ENCODE peak calls at places on chromosomes 7 and 10, in four cellular contexts. One of them, this sample, is unnamed.

GRCh38 chr7:28840515-28841125 is 117.5 kb downstream of the TRIL start:
- DNase-seq in GM13977: peak
- DNase-seq in NCI-H1092: peak
- DNase-seq in right cardiac atrium: no peak
- DNase-seq in this sample: no peak

GRCh38 chr10:33841678-33842077 is 507.2 kb upstream of the NRP1 start:
- DNase-seq in GM13977: no peak
- DNase-seq in NCI-H1092: no peak
- DNase-seq in right cardiac atrium: no peak
- DNase-seq in this sample: no peak

GRCh38 chr10:84329094-84329611 is 764 bp downstream of the CCSER2 start:
- DNase-seq in GM13977: peak
- DNase-seq in NCI-H1092: no peak
- DNase-seq in right cardiac atrium: no peak
- DNase-seq in this sample: no peak

GRCh38 chr10:114723361-114723760 is 65.3 kb upstream of the ABLIM1 start:
- DNase-seq in GM13977: no peak
- DNase-seq in NCI-H1092: no peak
- DNase-seq in right cardiac atrium: no peak
- DNase-seq in this sample: no peak

GRCh38 chr10:6195376-6195775 is 7.4 kb upstream of the PFKFB3 start:
- DNase-seq in GM13977: no peak
- DNase-seq in NCI-H1092: no peak
- DNase-seq in right cardiac atrium: no peak
- DNase-seq in this sample: no peak

GRCh38 chr7:16916111-16916639 is 34.4 kb upstream of the AGR3 start:
- DNase-seq in GM13977: no peak
- DNase-seq in NCI-H1092: no peak
- DNase-seq in right cardiac atrium: no peak
- DNase-seq in this sample: no peak

GRCh38 chr10:20858292-20859124 is 38.6 kb downstream of the NEBL start:
- DNase-seq in GM13977: no peak
- DNase-seq in NCI-H1092: no peak
- DNase-seq in right cardiac atrium: no peak
- DNase-seq in this sample: no peak

GRCh38 chr7:76023002-76023401 is 24.8 kb downstream of the STYXL1 start:
- DNase-seq in GM13977: no peak
- DNase-seq in NCI-H1092: no peak
- DNase-seq in right cardiac atrium: no peak
- DNase-seq in this sample: peak

GRCh38 chr10:12822374-12823170 is 178.9 kb downstream of the CCDC3 start:
- DNase-seq in GM13977: no peak
- DNase-seq in NCI-H1092: no peak
- DNase-seq in right cardiac atrium: no peak
- DNase-seq in this sample: no peak

GRCh38 chr7:91089382-91089963 is 174.8 kb upstream of the FZD1 start:
- DNase-seq in GM13977: peak
- DNase-seq in NCI-H1092: peak
- DNase-seq in right cardiac atrium: no peak
- DNase-seq in this sample: no peak

GRCh38 chr7:111678281-111678680 is 116.0 kb upstream of the IMMP2L start:
- DNase-seq in GM13977: no peak
- DNase-seq in NCI-H1092: no peak
- DNase-seq in right cardiac atrium: no peak
- DNase-seq in this sample: no peak

GRCh38 chr10:73773152-73773879 is 8.5 kb upstream of the CHCHD1 start:
- DNase-seq in GM13977: no peak
- DNase-seq in NCI-H1092: no peak
- DNase-seq in right cardiac atrium: peak
- DNase-seq in this sample: no peak

GRCh38 chr10:22629126-22629525 is 85.3 kb downstream of the PIP4K2A start:
- DNase-seq in GM13977: no peak
- DNase-seq in NCI-H1092: no peak
- DNase-seq in right cardiac atrium: no peak
- DNase-seq in this sample: no peak

GRCh38 chr7:113996405-113996804 is 77.6 kb upstream of the PPP1R3A start:
- DNase-seq in GM13977: no peak
- DNase-seq in NCI-H1092: no peak
- DNase-seq in right cardiac atrium: no peak
- DNase-seq in this sample: no peak

GRCh38 chr10:105370697-105371096 is 729.6 kb downstream of the SORCS3 start:
- DNase-seq in GM13977: no peak
- DNase-seq in NCI-H1092: no peak
- DNase-seq in right cardiac atrium: no peak
- DNase-seq in this sample: no peak

GRCh38 chr7:46317256-46317655 is 396.2 kb upstream of the IGFBP3 start:
- DNase-seq in GM13977: no peak
- DNase-seq in NCI-H1092: no peak
- DNase-seq in right cardiac atrium: no peak
- DNase-seq in this sample: no peak

GRCh38 chr10:5623081-5623748 is 43.2 kb downstream of the ASB13 start:
- DNase-seq in GM13977: peak
- DNase-seq in NCI-H1092: peak
- DNase-seq in right cardiac atrium: peak
- DNase-seq in this sample: peak

GRCh38 chr10:99395750-99396445 is 34.5 kb downstream of the GOT1 start:
- DNase-seq in GM13977: no peak
- DNase-seq in NCI-H1092: no peak
- DNase-seq in right cardiac atrium: no peak
- DNase-seq in this sample: no peak

GRCh38 chr7:106957766-106958165 is 86.7 kb upstream of the PRKAR2B start:
- DNase-seq in GM13977: no peak
- DNase-seq in NCI-H1092: no peak
- DNase-seq in right cardiac atrium: no peak
- DNase-seq in this sample: peak

GRCh38 chr7:42107484-42107883 is 129.5 kb downstream of the GLI3 start:
- DNase-seq in GM13977: no peak
- DNase-seq in NCI-H1092: no peak
- DNase-seq in right cardiac atrium: no peak
- DNase-seq in this sample: no peak

GRCh38 chr10:154348-154747 is 19.1 kb downstream of the ZMYND11 start:
- DNase-seq in GM13977: no peak
- DNase-seq in NCI-H1092: no peak
- DNase-seq in right cardiac atrium: no peak
- DNase-seq in this sample: no peak

GRCh38 chr7:128867241-128867640 is 4.6 kb downstream of the ATP6V1F start:
- DNase-seq in GM13977: no peak
- DNase-seq in NCI-H1092: no peak
- DNase-seq in right cardiac atrium: no peak
- DNase-seq in this sample: no peak

GRCh38 chr7:138434458-138435093 is 25.5 kb upstream of the TRIM24 start:
- DNase-seq in GM13977: no peak
- DNase-seq in NCI-H1092: no peak
- DNase-seq in right cardiac atrium: no peak
- DNase-seq in this sample: no peak

GRCh38 chr7:155993420-155994252 is 181.4 kb upstream of the SHH start:
- DNase-seq in GM13977: no peak
- DNase-seq in NCI-H1092: no peak
- DNase-seq in right cardiac atrium: no peak
- DNase-seq in this sample: no peak

GRCh38 chr10:103476046-103476768 is 2.8 kb downstream of the CALHM3 start:
- DNase-seq in GM13977: no peak
- DNase-seq in NCI-H1092: no peak
- DNase-seq in right cardiac atrium: no peak
- DNase-seq in this sample: no peak

GRCh38 chr7:117810642-117811512 is 62.4 kb downstream of the CTTNBP2 start:
- DNase-seq in GM13977: no peak
- DNase-seq in NCI-H1092: no peak
- DNase-seq in right cardiac atrium: no peak
- DNase-seq in this sample: no peak

GRCh38 chr10:80472234-80473095 is 18.4 kb downstream of the TSPAN14 start:
- DNase-seq in GM13977: peak
- DNase-seq in NCI-H1092: no peak
- DNase-seq in right cardiac atrium: no peak
- DNase-seq in this sample: no peak

GRCh38 chr10:70140297-70140696 is 6.2 kb downstream of the TYSND1 start:
- DNase-seq in GM13977: no peak
- DNase-seq in NCI-H1092: no peak
- DNase-seq in right cardiac atrium: no peak
- DNase-seq in this sample: no peak

GRCh38 chr7:3032256-3032655 is 11.4 kb downstream of the CARD11 start:
- DNase-seq in GM13977: no peak
- DNase-seq in NCI-H1092: no peak
- DNase-seq in right cardiac atrium: no peak
- DNase-seq in this sample: no peak

GRCh38 chr10:127149613-127150081 is 46.7 kb downstream of the INSYN2A start:
- DNase-seq in GM13977: no peak
- DNase-seq in NCI-H1092: no peak
- DNase-seq in right cardiac atrium: no peak
- DNase-seq in this sample: no peak

GRCh38 chr7:46583606-46584005 is 662.5 kb upstream of the IGFBP3 start:
- DNase-seq in GM13977: no peak
- DNase-seq in NCI-H1092: no peak
- DNase-seq in right cardiac atrium: no peak
- DNase-seq in this sample: no peak

GRCh38 chr10:4353059-4353655 is 472.9 kb upstream of the AKR1E2 start:
- DNase-seq in GM13977: no peak
- DNase-seq in NCI-H1092: no peak
- DNase-seq in right cardiac atrium: peak
- DNase-seq in this sample: no peak

GRCh38 chr10:89122431-89123066 is 84.6 kb downstream of the CH25H start:
- DNase-seq in GM13977: no peak
- DNase-seq in NCI-H1092: no peak
- DNase-seq in right cardiac atrium: no peak
- DNase-seq in this sample: no peak

This sample was measured in heart left ventricle.